ENCODE peak calls at places on chromosomes 6 and 20, in five cellular contexts. B is uterus, R is upper lobe of left lung, K is heart right ventricle, V is IMR-90. G is an unnamed sample.

GRCh38 chr20:5195655-5196054 is 68.8 kb downstream of the CDS2 start:
- DNase-seq in V (peak; percentile 77), B (no peak), K (no peak), R (no peak), G (no peak)

GRCh38 chr6:52725133-52725529 is 38.1 kb downstream of the GSTA2 start:
- DNase-seq in R (peak; percentile 47), V (no peak), K (no peak), B (no peak), G (no peak)

GRCh38 chr20:5774438-5774837 is 24.2 kb downstream of the SHLD1 start:
- DNase-seq in B (no peak), V (no peak), K (no peak), R (no peak), G (no peak)

GRCh38 chr20:8879669-8880068 is 189.2 kb upstream of the PLCB4 start:
- DNase-seq in V (no peak), B (no peak), K (no peak), R (no peak), G (no peak)

GRCh38 chr6:161242779-161243693 is 30.8 kb downstream of the AGPAT4 start:
- DNase-seq in K (no peak), V (peak; percentile 41), B (no peak), R (peak; percentile 76), G (peak; percentile 51)

GRCh38 chr6:168475188-168476013 is 34.4 kb downstream of the SMOC2 start:
- DNase-seq in V (no peak), B (no peak), K (no peak), R (no peak), G (no peak)

GRCh38 chr6:36139991-36140710 is 9.8 kb downstream of the MAPK13 start:
- DNase-seq in R (no peak), V (no peak), K (no peak), B (no peak), G (no peak)

GRCh38 chr6:44657201-44657824 is 269.8 kb downstream of the CDC5L start:
- DNase-seq in R (no peak), K (no peak), V (peak; percentile 53), B (no peak), G (no peak)

GRCh38 chr6:163243691-163244505 is 170.6 kb upstream of the QKI start:
- DNase-seq in V (no peak), R (no peak), K (no peak), B (no peak), G (no peak)

GRCh38 chr6:149864578-149865535 is 698 bp upstream of the LRP11 start:
- DNase-seq in K (no peak), V (peak; percentile 77), B (peak; percentile 51), R (no peak), G (peak; percentile 41)

GRCh38 chr20:46171909-46172308 is 53.8 kb downstream of the CD40 start:
- DNase-seq in V (no peak), B (no peak), K (no peak), R (no peak), G (no peak)

GRCh38 chr20:46562373-46563169 is 12.1 kb upstream of the OCSTAMP start:
- DNase-seq in B (peak; percentile 63), R (peak; percentile 50), V (peak; percentile 64), K (peak; percentile 33), G (peak; percentile 36)

GRCh38 chr6:5333653-5334052 is 72.3 kb downstream of the FARS2 start:
- DNase-seq in B (no peak), R (no peak), V (peak; percentile 60), K (no peak), G (no peak)

GRCh38 chr20:2619961-2620595 is 32.4 kb upstream of the NOP56 start:
- DNase-seq in R (no peak), V (peak; percentile 15), K (no peak), B (no peak), G (no peak)

GRCh38 chr6:44297063-44298038 is 15.8 kb downstream of the AARS2 start:
- DNase-seq in B (no peak), V (peak; percentile 29), K (peak; percentile 51), R (no peak), G (peak; percentile 50)

GRCh38 chr6:94651239-94651638 is 926.1 kb upstream of the MANEA start:
- DNase-seq in K (no peak), B (no peak), V (no peak), R (no peak), G (no peak)

GRCh38 chr6:2376429-2377355 is 131.3 kb upstream of the GMDS start:
- DNase-seq in B (no peak), K (no peak), V (peak; percentile 31), R (no peak), G (no peak)

GRCh38 chr6:42197574-42198362 is 3.0 kb upstream of the GUCA1B start:
- DNase-seq in R (no peak), K (no peak), V (peak; percentile 90), B (peak; percentile 70), G (no peak)

GRCh38 chr6:25869840-25870239 is 4.2 kb downstream of the SLC17A3 start:
- DNase-seq in R (no peak), V (no peak), B (no peak), K (no peak), G (no peak)

GRCh38 chr6:106183430-106183829 is 97.3 kb downstream of the PRDM1 start:
- DNase-seq in R (no peak), V (no peak), K (no peak), B (no peak), G (no peak)

GRCh38 chr6:113755449-113756289 is 101.5 kb upstream of the MARCKS start:
- DNase-seq in B (no peak), K (no peak), V (no peak), R (no peak), G (no peak)

GRCh38 chr6:89611666-89612065 is 26.9 kb downstream of the LYRM2 start:
- DNase-seq in K (no peak), R (no peak), B (no peak), V (peak; percentile 12), G (no peak)

GRCh38 chr20:45958593-45958992 is 13.4 kb downstream of the ZNF335 start:
- DNase-seq in R (no peak), K (no peak), V (no peak), B (no peak), G (no peak)

GRCh38 chr6:81759782-81760181 is 7.3 kb upstream of the TENT5A start:
- DNase-seq in R (no peak), B (no peak), V (peak; percentile 55), K (no peak), G (no peak)

GRCh38 chr6:146410851-146411595 is 132.6 kb upstream of the RAB32 start:
- DNase-seq in K (no peak), B (no peak), V (no peak), R (no peak), G (no peak)

GRCh38 chr6:117077300-117077699 is 188.1 kb upstream of the VGLL2 start:
- DNase-seq in K (no peak), R (no peak), B (no peak), V (no peak), G (no peak)

GRCh38 chr20:20286061-20286460 is 81.8 kb upstream of the INSM1 start:
- DNase-seq in R (no peak), K (no peak), V (no peak), B (no peak), G (no peak)

GRCh38 chr6:155126727-155127439 is 131.8 kb downstream of the TIAM2 start:
- DNase-seq in V (peak; percentile 80), K (no peak), B (no peak), R (no peak), G (no peak)

GRCh38 chr6:135147637-135148592 is 33.2 kb upstream of the MYB start:
- DNase-seq in V (peak; percentile 6), R (no peak), B (no peak), K (no peak), G (no peak)

GRCh38 chr20:1933465-1933870 is 38.3 kb downstream of the SIRPA start:
- DNase-seq in R (no peak), B (peak; percentile 55), K (peak; percentile 73), V (peak; percentile 36), G (no peak)

GRCh38 chr6:133201231-133201630 is 39.9 kb upstream of the EYA4 start:
- DNase-seq in V (no peak), B (no peak), R (no peak), K (no peak), G (no peak)

GRCh38 chr6:40398810-40399477 is 188.2 kb downstream of the LRFN2 start:
- DNase-seq in K (no peak), V (no peak), R (no peak), B (no peak), G (no peak)

GRCh38 chr6:53795702-53796450 is 1.1 kb downstream of the LRRC1 start:
- DNase-seq in R (peak; percentile 38), V (peak; percentile 28), K (peak; percentile 38), B (peak; percentile 22), G (peak; percentile 12)

GRCh38 chr6:46062312-46062711 is 46.7 kb upstream of the CLIC5 start:
- DNase-seq in V (no peak), B (no peak), R (peak; percentile 36), K (no peak), G (no peak)

GRCh38 chr6:37059344-37060194 is 54.1 kb downstream of the FGD2 start:
- DNase-seq in B (peak; percentile 84), K (peak; percentile 52), R (peak; percentile 83), V (peak; percentile 97), G (no peak)

DNA sequence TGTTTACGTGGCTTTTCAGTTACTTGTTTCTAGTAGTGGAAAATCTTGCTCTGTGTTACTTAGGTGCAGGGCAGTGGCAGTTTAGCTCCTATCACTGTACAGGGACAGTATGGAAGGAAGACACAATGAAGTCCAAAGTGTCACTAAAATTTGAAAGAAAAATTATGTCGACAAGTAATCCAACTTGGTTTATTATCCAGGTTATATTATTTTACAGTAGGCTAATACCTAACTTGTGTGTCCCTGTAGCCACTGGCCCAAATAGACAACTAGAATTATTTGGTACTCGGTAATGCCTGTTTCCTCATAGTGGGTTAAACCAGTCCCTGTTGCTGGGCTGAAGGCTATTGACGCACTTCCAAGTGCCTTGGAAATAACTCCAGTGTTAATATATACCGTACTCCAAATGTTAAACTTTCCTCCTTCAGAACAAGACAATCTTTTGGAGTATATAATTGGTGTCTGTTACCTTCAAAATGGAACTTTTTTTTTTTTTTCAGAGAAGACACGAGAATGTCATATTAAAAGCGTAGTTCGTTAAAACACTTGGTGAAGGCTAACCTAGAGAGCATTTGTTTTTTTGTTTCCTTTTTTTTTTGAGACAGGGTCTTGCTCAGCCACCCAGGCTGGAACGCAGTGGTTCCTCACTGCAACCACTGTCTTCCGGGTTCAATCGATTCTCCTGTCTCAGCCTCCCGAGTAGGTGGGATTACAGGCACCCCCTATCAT is 4.7 kb downstream of the JARID2 start:
- DNase-seq in V (no peak), B (no peak), R (no peak), K (no peak), G (no peak)
- H3K27ac ChIP-seq in V (no peak overlapping the region), B (peak overlapping the region; percentile 92), R (peak overlapping the region; percentile 10), K (no peak overlapping the region), G (no peak overlapping the region)

DNA sequence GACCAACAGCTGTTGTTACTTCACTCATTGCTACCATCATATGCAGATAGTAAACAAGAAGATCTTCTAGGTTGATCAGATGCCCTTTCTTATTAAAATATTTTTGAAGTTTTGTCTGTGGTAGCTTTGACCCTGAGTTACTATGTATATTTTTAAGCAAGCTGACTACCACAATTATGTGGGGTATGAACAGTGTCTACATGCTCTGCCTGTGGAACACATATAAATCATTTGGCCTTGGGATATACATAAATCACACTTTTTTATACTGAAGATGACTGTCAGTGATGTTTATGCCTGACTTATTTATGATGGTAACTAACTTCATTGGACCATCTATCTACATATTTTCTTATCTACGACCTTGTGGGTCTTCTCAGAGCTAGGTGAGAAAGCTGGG is 44.2 kb downstream of the LIN28B start:
- DNase-seq in K (no peak), B (no peak), R (no peak), V (no peak), G (no peak)
- H3K4me1 ChIP-seq in K (no peaks in the 10 kb centered on the region), B (no peaks in the 10 kb centered on the region), R (peaks cover 6% of the 10 kb centered on the region), V (no peaks in the 10 kb centered on the region), G (no peaks in the 10 kb centered on the region)

GRCh38 chr20:36666181-36666740 is 20.3 kb upstream of the SLA2 start:
- DNase-seq in B (no peak), K (no peak), R (no peak), V (peak; percentile 46), G (no peak)
- TF ChIP-seq CTCF in B (peak; percentile 20), K (no peak), R (no peak), V (peak; percentile 46), G (no peak)

GRCh38 chr6:34360556-34360955 is 31.9 kb downstream of the NUDT3 start:
- DNase-seq in K (no peak), B (no peak), V (peak; percentile 80), R (no peak), G (no peak)
- H3K27ac ChIP-seq in K (no peak overlapping the region), B (no peak overlapping the region), V (peak overlapping the region; percentile 40), R (no peak overlapping the region), G (no peak overlapping the region)

G was measured in CD8-positive, alpha-beta T cell.